ENCODE peak calls at places on chromosomes 2 and 18, in seven cellular contexts. D, O, A, K, F, T and E are unnamed samples.

GRCh38 chr2:203675086-203675485 is 31.4 kb upstream of the CD28 start:
- DNase-seq in D (no peak), O (no peak), A (no peak), K (no peak), F (no peak), T (no peak), E (no peak)

GRCh38 chr2:172179045-172179742 is 76.5 kb upstream of the DLX2 start:
- DNase-seq in D (no peak), O (no peak), A (peak), K (no peak), F (no peak), T (no peak), E (peak)

GRCh38 chr2:190318931-190319556 is 582 bp downstream of the HIBCH start:
- DNase-seq in D (no peak), O (no peak), A (no peak), K (no peak), F (no peak), T (no peak), E (no peak)

GRCh38 chr2:112836695-112837117 is at the start of gene IL1B:
- DNase-seq in D (peak), O (no peak), A (no peak), K (no peak), F (peak), T (no peak), E (no peak)

GRCh38 chr2:163187995-163188655 is 349.6 kb upstream of the KCNH7 start:
- DNase-seq in D (no peak), O (no peak), A (no peak), K (no peak), F (no peak), T (no peak), E (no peak)

GRCh38 chr18:56711706-56712445 is 60.7 kb downstream of the WDR7 start:
- DNase-seq in D (no peak), O (no peak), A (no peak), K (no peak), F (no peak), T (no peak), E (no peak)

GRCh38 chr2:233332125-233332524 is 22.2 kb upstream of the DGKD start:
- DNase-seq in D (no peak), O (no peak), A (no peak), K (no peak), F (no peak), T (no peak), E (no peak)

GRCh38 chr2:119523383-119523958 is 812 bp downstream of the SCTR start:
- DNase-seq in D (no peak), O (no peak), A (no peak), K (no peak), F (no peak), T (no peak), E (no peak)

GRCh38 chr2:130288467-130289403 is 54.0 kb upstream of the IMP4 start:
- DNase-seq in D (no peak), O (peak), A (no peak), K (peak), F (no peak), T (no peak), E (no peak)

GRCh38 chr2:217326238-217327022 is 466.6 kb upstream of the TNP1 start:
- DNase-seq in D (no peak), O (no peak), A (no peak), K (no peak), F (peak), T (no peak), E (no peak)

GRCh38 chr2:204019572-204020501 is 83.3 kb downstream of the ICOS start:
- DNase-seq in D (no peak), O (no peak), A (peak), K (no peak), F (peak), T (no peak), E (peak)

GRCh38 chr18:77749189-77749588 is 499.5 kb downstream of the GALR1 start:
- DNase-seq in D (no peak), O (no peak), A (no peak), K (peak), F (peak), T (no peak), E (no peak)

DNA sequence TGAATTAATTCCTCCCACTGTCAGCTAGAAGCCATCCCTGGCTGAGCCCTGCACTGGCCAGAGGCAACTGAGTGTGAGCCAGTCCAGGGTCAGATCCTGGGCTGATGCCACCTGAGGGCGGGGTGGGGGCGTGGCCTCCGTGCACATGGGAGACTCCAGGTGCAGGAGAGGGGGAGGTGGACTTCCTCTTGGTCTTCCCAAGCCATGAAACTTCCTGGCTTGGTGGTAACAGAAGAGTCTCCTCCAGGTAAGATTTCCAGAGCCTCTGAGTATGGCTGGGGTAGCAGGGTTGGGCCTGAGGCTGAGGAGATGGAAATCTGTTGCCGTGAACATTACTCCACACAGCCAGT is 462 bp upstream of the RAB17 start:
- DNase-seq in D (no peak), O (peak), A (no peak), K (no peak), F (no peak), T (no peak), E (no peak)
- H3K4me3 ChIP-seq in D (no peak), O (peak), A (no peak), K (no peak), F (no peak), T (no peak), E (no peak)

GRCh38 chr18:76463358-76463757 is 31.7 kb downstream of the ZNF516 start:
- DNase-seq in D (no peak), O (no peak), A (no peak), K (no peak), F (no peak), T (no peak), E (no peak)

GRCh38 chr18:76460482-76460881 is 34.6 kb downstream of the ZNF516 start:
- DNase-seq in D (no peak), O (no peak), A (no peak), K (no peak), F (no peak), T (no peak), E (no peak)

GRCh38 chr18:76461148-76461547 is 33.9 kb downstream of the ZNF516 start:
- DNase-seq in D (no peak), O (no peak), A (no peak), K (no peak), F (no peak), T (no peak), E (no peak)

GRCh38 chr18:76462326-76462694 is 32.7 kb downstream of the ZNF516 start:
- DNase-seq in D (no peak), O (no peak), A (no peak), K (peak), F (no peak), T (no peak), E (no peak)

GRCh38 chr18:76461692-76462325 is 33.2 kb downstream of the ZNF516 start:
- DNase-seq in D (no peak), O (no peak), A (no peak), K (no peak), F (no peak), T (no peak), E (no peak)
- TF ChIP-seq CTCF in D (no peak), O (no peak), A (no peak), K (no peak), F (no peak), T (no peak), E (no peak)

GRCh38 chr2:31238126-31238905 is 4.4 kb downstream of the EHD3 start:
- DNase-seq in D (no peak), O (no peak), A (no peak), K (no peak), F (no peak), T (no peak), E (no peak)

GRCh38 chr2:31235504-31235902 is 1.6 kb downstream of the EHD3 start:
- DNase-seq in D (peak), O (no peak), A (peak), K (peak), F (peak), T (no peak), E (peak)

GRCh38 chr2:31234690-31235503 is 945 bp downstream of the EHD3 start:
- DNase-seq in D (no peak), O (no peak), A (no peak), K (no peak), F (no peak), T (no peak), E (no peak)

GRCh38 chr2:31237348-31238017 is 3.5 kb downstream of the EHD3 start:
- DNase-seq in D (no peak), O (no peak), A (no peak), K (no peak), F (no peak), T (no peak), E (no peak)

DNA sequence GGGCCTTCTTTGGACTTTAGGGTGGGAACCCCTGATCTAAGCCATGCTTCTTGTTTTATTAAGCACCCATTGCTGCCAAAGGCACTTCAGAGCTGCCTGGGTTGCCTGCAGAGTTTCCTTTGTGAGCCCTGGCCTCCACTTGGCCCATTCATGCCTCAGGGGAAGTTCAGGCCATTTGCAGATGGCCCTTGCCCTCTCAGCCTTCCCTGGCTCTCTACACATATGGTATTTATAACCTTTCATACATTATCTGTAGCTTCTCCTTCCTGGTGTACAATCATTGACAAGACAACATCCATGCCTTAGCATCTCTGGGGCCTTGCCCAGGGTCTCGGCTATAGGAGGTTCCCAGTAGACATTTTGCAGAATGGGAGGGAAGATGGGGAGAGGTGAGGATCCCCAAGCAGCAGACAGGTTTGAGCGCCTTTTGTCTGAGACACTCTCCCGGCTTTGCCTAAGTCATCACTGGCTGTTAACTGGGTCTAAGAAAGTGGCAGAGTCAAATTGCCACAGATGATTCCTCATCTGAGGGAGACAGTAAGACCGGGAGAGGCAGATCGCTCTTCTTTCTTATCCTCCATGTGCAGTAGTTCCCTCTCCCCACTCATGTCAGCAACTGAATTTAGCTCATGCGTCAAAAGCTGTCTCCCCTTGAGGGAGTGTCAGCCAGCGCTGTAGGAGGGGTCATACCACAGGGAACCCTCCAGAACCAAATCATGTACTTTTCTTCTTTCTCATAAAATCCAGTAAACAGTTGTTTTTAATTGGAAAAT is 2.7 kb downstream of the EHD3 start:
- DNase-seq in D (no peak), O (no peak), A (no peak), K (no peak), F (no peak), T (no peak), E (no peak)
- H3K4me3 ChIP-seq in D (peak), O (no peak), A (no peak), K (no peak), F (no peak), T (no peak), E (no peak)

DNA sequence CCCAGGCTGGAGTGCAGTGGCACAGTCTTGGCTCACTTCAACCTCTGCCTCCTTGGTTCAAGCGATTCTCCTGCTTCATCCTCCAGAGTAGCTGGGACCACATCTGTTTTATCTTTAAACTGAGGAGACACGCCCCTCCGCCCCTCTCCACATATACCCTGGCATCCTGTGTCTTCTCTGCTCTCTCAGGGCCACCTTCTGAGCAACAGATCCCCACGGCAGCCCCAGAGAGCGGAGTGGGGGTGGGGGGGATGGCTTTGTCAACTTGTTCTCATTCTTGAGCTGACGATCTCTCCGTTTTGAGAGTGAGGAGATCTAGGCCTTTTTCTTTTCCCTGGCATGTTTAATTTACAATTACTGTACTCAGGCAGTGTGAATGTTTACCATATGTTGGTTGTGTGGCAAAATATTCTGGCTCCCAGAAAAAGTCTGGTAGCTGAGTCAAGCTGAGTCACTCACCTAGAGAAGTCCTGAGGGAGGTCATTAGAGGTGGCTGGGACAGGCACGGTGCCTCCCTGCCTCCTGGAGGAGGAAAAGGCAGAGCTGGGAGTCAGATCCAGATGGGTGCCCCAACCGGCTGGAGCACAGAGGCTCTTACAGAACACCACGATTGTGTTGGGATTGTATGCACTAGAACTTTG is 19.5 kb upstream of the ID2 start:
- DNase-seq in D (no peak), O (peak), A (peak), K (peak), F (peak), T (no peak), E (no peak)
- TF ChIP-seq CTCF in D (peak), O (peak), A (peak), K (no peak), F (peak), T (no peak), E (no peak)

GRCh38 chr18:23662309-23663263 is at the start of gene ANKRD29:
- DNase-seq in D (no peak), O (no peak), A (no peak), K (peak), F (peak), T (peak), E (no peak)
- H3K4me3 ChIP-seq in D (peak), O (peak), A (peak), K (no peak), F (peak), T (peak), E (peak)